ENCODE peak calls at places on chromosomes 5 and 9, in seven cellular contexts. N is adrenal gland; S is tibial nerve; X is CD8-positive, alpha-beta T cell; U is ovary; I is stomach; M is A549. L is an unnamed sample.
A peak's percentile ranks its signal among the peaks of the same experiment; 100 is the strongest.

GRCh38 chr9:106482733-106483132 is 380.2 kb upstream of the ZNF462 start:
- DNase-seq in N (no peak), S (no peak), X (no peak), U (no peak), I (no peak), M (no peak), L (no peak)

GRCh38 chr9:34685591-34685990 is 5.5 kb downstream of the CCL19 start:
- DNase-seq in N (no peak), S (no peak), X (no peak), U (no peak), I (no peak), M (no peak), L (no peak)

GRCh38 chr5:120655828-120656435 is 191.8 kb downstream of the PRR16 start:
- DNase-seq in N (peak; percentile 15), S (no peak), X (no peak), U (no peak), I (peak; percentile 27), M (peak; percentile 33), L (no peak)

GRCh38 chr5:444226-444625 is 1.2 kb downstream of the EXOC3 start:
- DNase-seq in N (no peak), S (no peak), X (no peak), U (no peak), I (no peak), M (no peak), L (no peak)

GRCh38 chr9:82882133-82882532 is 180.8 kb downstream of the RASEF start:
- DNase-seq in N (no peak), S (no peak), X (no peak), U (no peak), I (no peak), M (no peak), L (no peak)

GRCh38 chr5:53017383-53017782 is 28.2 kb downstream of the ITGA2 start:
- DNase-seq in N (no peak), S (no peak), X (no peak), U (no peak), I (no peak), M (no peak), L (no peak)

GRCh38 chr9:6414291-6414690 is 1.3 kb downstream of the UHRF2 start:
- DNase-seq in N (no peak), S (no peak), X (no peak), U (no peak), I (no peak), M (no peak), L (no peak)

GRCh38 chr5:1429501-1429900 is 15.7 kb downstream of the SLC6A3 start:
- DNase-seq in N (no peak), S (no peak), X (no peak), U (peak; percentile 6), I (peak; percentile 44), M (no peak), L (no peak)

GRCh38 chr5:37823433-37824152 is 16.2 kb downstream of the GDNF start:
- DNase-seq in N (no peak), S (no peak), X (no peak), U (no peak), I (no peak), M (no peak), L (no peak)

GRCh38 chr9:33517373-33517772 is 6.7 kb upstream of the ANKRD18B start:
- DNase-seq in N (no peak), S (no peak), X (no peak), U (no peak), I (no peak), M (peak; percentile 65), L (no peak)

GRCh38 chr9:103364753-103365152 is 369.6 kb downstream of the CYLC2 start:
- DNase-seq in N (no peak), S (no peak), X (no peak), U (no peak), I (no peak), M (peak; percentile 18), L (no peak)

GRCh38 chr9:100884518-100884917 is 144.0 kb upstream of the PLPPR1 start:
- DNase-seq in N (no peak), S (no peak), X (no peak), U (no peak), I (no peak), M (no peak), L (no peak)

GRCh38 chr9:16207161-16207560 is 654.3 kb downstream of the CCDC171 start:
- DNase-seq in N (peak; percentile 16), S (peak; percentile 24), X (no peak), U (peak; percentile 78), I (no peak), M (no peak), L (no peak)

GRCh38 chr5:34657550-34657921 is 1.4 kb downstream of the RAI14 start:
- DNase-seq in N (peak; percentile 25), S (no peak), X (no peak), U (peak; percentile 45), I (no peak), M (peak; percentile 33), L (no peak)

GRCh38 chr5:94469889-94470288 is 148.5 kb downstream of the KIAA0825 start:
- DNase-seq in N (no peak), S (no peak), X (no peak), U (no peak), I (no peak), M (no peak), L (no peak)

GRCh38 chr9:118976160-118976559 is 393.1 kb downstream of the BRINP1 start:
- DNase-seq in N (no peak), S (no peak), X (no peak), U (no peak), I (no peak), M (no peak), L (no peak)

GRCh38 chr5:173864126-173865075 is 23.7 kb upstream of the CPEB4 start:
- DNase-seq in N (no peak), S (no peak), X (no peak), U (no peak), I (peak; percentile 77), M (no peak), L (no peak)

GRCh38 chr5:1772634-1773033 is 27.0 kb downstream of the MRPL36 start:
- DNase-seq in N (no peak), S (no peak), X (no peak), U (no peak), I (no peak), M (peak; percentile 44), L (no peak)

GRCh38 chr9:79115176-79115575 is 456.6 kb upstream of the TLE4 start:
- DNase-seq in N (no peak), S (no peak), X (no peak), U (no peak), I (no peak), M (no peak), L (no peak)

GRCh38 chr9:137181680-137182079 is 6.7 kb downstream of the ANAPC2 start:
- DNase-seq in N (no peak), S (no peak), X (no peak), U (no peak), I (no peak), M (no peak), L (no peak)

GRCh38 chr9:7045361-7045760 is 287.6 kb downstream of the KDM4C start:
- DNase-seq in N (no peak), S (no peak), X (no peak), U (no peak), I (no peak), M (no peak), L (no peak)

GRCh38 chr9:103397868-103398600 is 402.9 kb downstream of the CYLC2 start:
- DNase-seq in N (peak; percentile 27), S (no peak), X (no peak), U (no peak), I (peak; percentile 27), M (peak; percentile 66), L (peak; percentile 2)

GRCh38 chr5:8848997-8849585 is 696.8 kb downstream of the SEMA5A start:
- DNase-seq in N (no peak), S (no peak), X (no peak), U (no peak), I (no peak), M (no peak), L (no peak)

GRCh38 chr5:108193021-108193795 is 188.7 kb downstream of the FBXL17 start:
- DNase-seq in N (no peak), S (no peak), X (no peak), U (no peak), I (no peak), M (peak; percentile 5), L (no peak)

GRCh38 chr9:3692606-3693005 is 166.8 kb upstream of the RFX3 start:
- DNase-seq in N (no peak), S (no peak), X (no peak), U (no peak), I (no peak), M (no peak), L (no peak)

GRCh38 chr9:14627513-14627912 is 65.7 kb downstream of the ZDHHC21 start:
- DNase-seq in N (no peak), S (no peak), X (no peak), U (no peak), I (no peak), M (no peak), L (no peak)
- H3K4me3 ChIP-seq in N (no peak overlapping the region), S (no peak overlapping the region), X (no peak overlapping the region), U (no peak overlapping the region), I (no peak overlapping the region), M (no peak overlapping the region), L (no peak overlapping the region)

DNA sequence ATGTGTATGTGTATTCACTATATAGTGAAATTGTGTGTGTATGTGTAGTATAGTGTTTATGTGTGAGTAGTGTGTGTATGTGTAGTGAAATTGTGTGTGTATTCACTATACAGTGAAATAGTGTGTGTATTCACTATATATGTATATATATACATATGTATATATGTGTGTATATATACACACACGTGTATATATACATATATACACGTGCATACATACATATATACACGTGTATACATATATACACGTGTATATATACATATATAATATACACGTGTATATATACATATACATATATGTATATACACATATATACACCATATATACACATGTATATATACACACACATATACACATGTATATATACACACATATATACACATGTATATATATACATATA is 403.6 kb upstream of the TUSC1 start:
- DNase-seq in N (no peak), S (no peak), X (no peak), U (no peak), I (no peak), M (no peak), L (no peak)
- H3K9me3 ChIP-seq in N (no peaks in the 10 kb centered on the region), S (no peaks in the 10 kb centered on the region), X (no peaks in the 10 kb centered on the region), U (no peaks in the 10 kb centered on the region), I (no peaks in the 10 kb centered on the region), M (peaks cover 5% of the 10 kb centered on the region), L (no peaks in the 10 kb centered on the region)

DNA sequence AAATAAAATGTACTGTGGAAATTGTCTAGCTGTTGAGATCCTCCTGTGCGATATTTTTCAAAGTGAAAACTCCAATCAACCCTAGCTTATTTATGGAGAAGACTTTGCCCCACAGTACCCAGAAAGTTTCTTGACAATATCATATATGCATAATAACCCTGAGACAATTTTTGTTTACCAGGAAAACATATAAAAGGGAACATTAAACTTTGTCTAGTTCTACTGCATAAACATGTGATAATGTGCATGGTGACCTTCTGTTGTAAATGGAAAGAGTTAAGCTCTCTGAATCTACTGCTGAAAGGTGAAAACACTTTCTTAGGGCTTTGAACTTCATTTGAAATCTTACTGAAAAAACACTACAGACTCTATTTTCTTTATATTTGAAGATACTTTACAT is 32.2 kb upstream of the CDKN2B start:
- DNase-seq in N (no peak), S (no peak), X (no peak), U (no peak), I (no peak), M (no peak), L (no peak)
- H3K27ac ChIP-seq in N (no peak overlapping the region), S (no peak overlapping the region), X (no peak overlapping the region), U (no peak overlapping the region), I (no peak overlapping the region), M (no peak overlapping the region), L (no peak overlapping the region)

DNA sequence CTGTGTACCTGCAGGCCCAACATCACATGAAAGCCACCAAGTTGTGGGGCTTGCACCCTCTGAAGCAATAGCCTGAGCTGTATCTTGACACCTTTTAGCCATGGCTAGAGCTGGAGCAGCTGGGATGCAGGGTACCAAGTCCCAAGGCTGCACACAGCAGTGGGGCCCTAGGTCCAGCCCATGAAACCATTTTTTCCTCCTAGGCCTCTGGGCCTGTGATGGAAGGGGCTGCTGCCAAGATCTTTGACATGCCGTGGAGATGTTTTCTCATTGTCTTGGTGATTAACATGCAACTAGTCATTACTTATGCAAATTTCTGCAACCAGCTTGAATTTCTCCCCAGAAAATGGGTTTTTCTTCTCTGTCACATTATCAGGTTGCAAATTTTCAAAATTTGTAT is 387.2 kb upstream of the RIOK2 start:
- DNase-seq in N (no peak), S (no peak), X (no peak), U (no peak), I (no peak), M (no peak), L (no peak)
- H3K4me3 ChIP-seq in N (no peak overlapping the region), S (no peak overlapping the region), X (no peak overlapping the region), U (no peak overlapping the region), I (no peak overlapping the region), M (no peak overlapping the region), L (no peak overlapping the region)